ENCODE peak calls at places on chromosomes 6 and 20, in five cellular contexts. One of them, this sample, is unnamed.

GRCh38 chr6:9482030-9482731 is 932.7 kb downstream of the TFAP2A start:
- DNase-seq in IMR-90: peak; percentile 96
- DNase-seq in neural progenitor cell: no peak
- DNase-seq in Karpas-422: no peak
- DNase-seq in mammary epithelial cell: peak; percentile 90
- DNase-seq in this sample: peak; percentile 80

GRCh38 chr6:14046476-14047068 is 71.0 kb upstream of the CD83 start:
- DNase-seq in neural progenitor cell: peak; percentile 68
- DNase-seq in Karpas-422: peak; percentile 75
- DNase-seq in mammary epithelial cell: peak; percentile 39
- DNase-seq in IMR-90: peak; percentile 48
- DNase-seq in this sample: peak; percentile 62

GRCh38 chr6:159249752-159250151 is 80.6 kb downstream of the FNDC1 start:
- DNase-seq in mammary epithelial cell: peak; percentile 14
- DNase-seq in neural progenitor cell: no peak
- DNase-seq in Karpas-422: no peak
- DNase-seq in IMR-90: no peak
- DNase-seq in this sample: no peak

GRCh38 chr20:14685179-14685578 is 347.8 kb upstream of the FLRT3 start:
- DNase-seq in neural progenitor cell: no peak
- DNase-seq in mammary epithelial cell: no peak
- DNase-seq in Karpas-422: no peak
- DNase-seq in IMR-90: no peak
- DNase-seq in this sample: no peak

GRCh38 chr6:26195924-26196845 is 109.0 kb downstream of the HFE start:
- DNase-seq in mammary epithelial cell: peak; percentile 27
- DNase-seq in neural progenitor cell: peak; percentile 48
- DNase-seq in Karpas-422: peak; percentile 85
- DNase-seq in IMR-90: peak; percentile 23
- DNase-seq in this sample: no peak

GRCh38 chr20:48284837-48285236 is 499.6 kb upstream of the SULF2 start:
- DNase-seq in IMR-90: peak; percentile 75
- DNase-seq in neural progenitor cell: no peak
- DNase-seq in mammary epithelial cell: peak; percentile 43
- DNase-seq in Karpas-422: no peak
- DNase-seq in this sample: peak; percentile 90

GRCh38 chr6:17968081-17968518 is 19.3 kb downstream of the KIF13A start:
- DNase-seq in Karpas-422: no peak
- DNase-seq in IMR-90: peak; percentile 45
- DNase-seq in neural progenitor cell: no peak
- DNase-seq in mammary epithelial cell: peak; percentile 86
- DNase-seq in this sample: peak; percentile 26

GRCh38 chr20:20425785-20426471 is 58.0 kb downstream of the INSM1 start:
- DNase-seq in mammary epithelial cell: no peak
- DNase-seq in Karpas-422: no peak
- DNase-seq in neural progenitor cell: no peak
- DNase-seq in IMR-90: peak; percentile 23
- DNase-seq in this sample: no peak

GRCh38 chr20:34954905-34955231 is 738 bp downstream of the GSS start:
- DNase-seq in Karpas-422: no peak
- DNase-seq in IMR-90: peak; percentile 42
- DNase-seq in neural progenitor cell: no peak
- DNase-seq in mammary epithelial cell: no peak
- DNase-seq in this sample: peak; percentile 58

GRCh38 chr6:156423829-156424228 is 353.3 kb upstream of the ARID1B start:
- DNase-seq in IMR-90: no peak
- DNase-seq in neural progenitor cell: no peak
- DNase-seq in mammary epithelial cell: no peak
- DNase-seq in Karpas-422: no peak
- DNase-seq in this sample: peak; percentile 44

GRCh38 chr20:62571667-62572344 is 70.5 kb upstream of the SLCO4A1 start:
- DNase-seq in mammary epithelial cell: no peak
- DNase-seq in IMR-90: no peak
- DNase-seq in neural progenitor cell: no peak
- DNase-seq in Karpas-422: peak; percentile 88
- DNase-seq in this sample: peak; percentile 65

GRCh38 chr6:161544801-161545490 is 271.1 kb upstream of the AGPAT4 start:
- DNase-seq in IMR-90: no peak
- DNase-seq in Karpas-422: no peak
- DNase-seq in neural progenitor cell: no peak
- DNase-seq in mammary epithelial cell: no peak
- DNase-seq in this sample: no peak

GRCh38 chr20:4074877-4075455 is 59.6 kb upstream of the RNF24 start:
- DNase-seq in neural progenitor cell: no peak
- DNase-seq in Karpas-422: no peak
- DNase-seq in mammary epithelial cell: no peak
- DNase-seq in IMR-90: no peak
- DNase-seq in this sample: no peak

GRCh38 chr20:4064118-4064962 is 49.0 kb upstream of the RNF24 start:
- DNase-seq in mammary epithelial cell: peak; percentile 79
- DNase-seq in IMR-90: peak; percentile 93
- DNase-seq in neural progenitor cell: peak; percentile 20
- DNase-seq in Karpas-422: no peak
- DNase-seq in this sample: peak; percentile 65

DNA sequence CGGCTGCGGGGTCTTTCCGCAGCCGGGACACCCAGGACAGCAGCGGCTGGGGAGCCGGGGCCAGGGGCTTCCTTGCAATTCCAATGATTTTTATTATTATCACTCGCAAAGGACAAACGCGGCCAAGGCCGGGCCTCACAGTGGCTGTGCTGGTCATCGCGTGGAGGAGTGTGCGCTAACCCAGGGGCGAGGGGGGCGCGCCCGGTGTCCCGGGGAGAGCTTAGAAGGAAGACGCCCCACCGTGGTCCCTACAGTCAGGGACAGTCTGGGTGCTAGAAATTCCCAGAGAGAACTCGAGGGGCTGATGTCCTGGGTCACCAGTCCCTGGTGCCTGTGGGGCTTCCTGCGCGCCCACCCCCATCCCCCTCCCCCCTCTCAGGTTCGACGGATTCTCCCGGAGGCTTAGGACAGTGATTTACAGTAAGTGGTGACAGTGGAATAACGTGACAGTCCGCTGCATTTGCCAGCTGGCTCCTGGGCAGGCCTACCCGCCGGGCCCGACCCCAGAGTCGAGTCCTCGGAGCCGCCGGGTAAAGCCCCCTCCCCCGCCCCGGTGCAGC is 9.5 kb downstream of the FOXC1 start:
- DNase-seq in Karpas-422: no peak
- DNase-seq in mammary epithelial cell: no peak
- DNase-seq in IMR-90: no peak
- DNase-seq in neural progenitor cell: no peak
- DNase-seq in this sample: no peak
- H3K4me3 ChIP-seq in Karpas-422: no peak overlapping the region
- H3K4me3 ChIP-seq in mammary epithelial cell: no peak overlapping the region
- H3K4me3 ChIP-seq in IMR-90: no peak overlapping the region
- H3K4me3 ChIP-seq in neural progenitor cell: peak overlapping the region; percentile 34
- H3K4me3 ChIP-seq in this sample: no peak overlapping the region

GRCh38 chr20:36155629-36155971 is 1.1 kb downstream of the EPB41L1 start:
- DNase-seq in neural progenitor cell: no peak
- DNase-seq in mammary epithelial cell: no peak
- DNase-seq in Karpas-422: no peak
- DNase-seq in IMR-90: no peak
- DNase-seq in this sample: no peak
- H3K9ac ChIP-seq in neural progenitor cell: no peak overlapping the region
- H3K9ac ChIP-seq in mammary epithelial cell: no peak overlapping the region
- H3K9ac ChIP-seq in Karpas-422: no peak overlapping the region
- H3K9ac ChIP-seq in IMR-90: peak overlapping the region; percentile 55
- H3K9ac ChIP-seq in this sample: no peak overlapping the region

GRCh38 chr6:1603708-1604346 is 5.9 kb upstream of the FOXC1 start:
- DNase-seq in Karpas-422: no peak
- DNase-seq in mammary epithelial cell: no peak
- DNase-seq in IMR-90: no peak
- DNase-seq in neural progenitor cell: peak; percentile 85
- DNase-seq in this sample: no peak

GRCh38 chr6:1604347-1604990 is 5.2 kb upstream of the FOXC1 start:
- DNase-seq in mammary epithelial cell: peak; percentile 48
- DNase-seq in IMR-90: peak; percentile 36
- DNase-seq in neural progenitor cell: peak; percentile 94
- DNase-seq in Karpas-422: peak; percentile 79
- DNase-seq in this sample: peak; percentile 77

GRCh38 chr6:1605822-1606532 is 3.7 kb upstream of the FOXC1 start:
- DNase-seq in Karpas-422: peak; percentile 59
- DNase-seq in neural progenitor cell: peak; percentile 56
- DNase-seq in mammary epithelial cell: no peak
- DNase-seq in IMR-90: no peak
- DNase-seq in this sample: no peak

GRCh38 chr6:1606533-1607235 is 3.0 kb upstream of the FOXC1 start:
- DNase-seq in neural progenitor cell: peak; percentile 72
- DNase-seq in IMR-90: no peak
- DNase-seq in Karpas-422: no peak
- DNase-seq in mammary epithelial cell: no peak
- DNase-seq in this sample: peak; percentile 85

DNA sequence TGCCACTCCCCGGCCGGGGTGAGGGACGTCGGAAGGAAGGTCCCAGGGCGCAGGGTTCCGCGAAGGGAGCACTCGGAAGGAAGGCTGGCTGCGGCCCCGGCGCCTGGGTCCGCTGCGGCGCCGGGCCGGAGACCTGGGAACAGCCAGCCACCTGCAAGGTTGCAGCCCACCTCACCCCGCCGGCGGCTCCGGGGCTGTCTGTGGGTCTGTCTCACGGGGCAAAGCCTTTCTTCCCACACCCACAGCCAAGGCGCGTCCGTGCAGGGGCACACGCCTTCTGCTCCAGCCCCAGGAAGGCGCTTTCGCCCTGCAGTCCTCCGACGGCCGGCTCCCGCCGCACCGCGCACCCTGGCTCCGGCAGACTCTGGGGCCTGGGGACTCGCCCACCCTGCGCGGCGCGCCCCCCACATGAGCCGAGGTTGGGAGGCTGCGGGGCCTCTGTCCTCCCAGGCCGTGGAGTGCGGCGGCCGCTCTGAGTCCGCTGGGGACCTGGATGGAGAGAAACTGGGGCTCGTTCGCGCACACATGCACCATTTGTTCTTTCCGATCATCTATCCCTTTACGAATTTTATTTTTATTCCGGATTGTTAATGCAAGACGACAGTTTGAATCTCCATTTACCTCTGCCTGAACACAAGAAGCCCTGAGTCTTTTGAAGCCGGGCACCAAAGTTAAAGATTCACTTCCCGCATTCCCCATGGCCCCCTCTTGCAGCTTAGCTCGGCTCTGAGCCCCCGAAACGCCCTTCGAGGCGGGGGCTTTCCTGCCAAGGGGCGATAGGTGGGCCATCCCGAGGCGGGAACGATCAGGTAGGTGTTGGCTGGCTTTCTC is 4.5 kb upstream of the FOXC1 start:
- DNase-seq in mammary epithelial cell: no peak
- DNase-seq in IMR-90: no peak
- DNase-seq in Karpas-422: no peak
- DNase-seq in neural progenitor cell: peak; percentile 43
- DNase-seq in this sample: no peak
- H3K4me3 ChIP-seq in mammary epithelial cell: peak overlapping the region; percentile 54
- H3K4me3 ChIP-seq in IMR-90: no peak overlapping the region
- H3K4me3 ChIP-seq in Karpas-422: no peak overlapping the region
- H3K4me3 ChIP-seq in neural progenitor cell: peak overlapping the region; percentile 49
- H3K4me3 ChIP-seq in this sample: no peak overlapping the region

DNA sequence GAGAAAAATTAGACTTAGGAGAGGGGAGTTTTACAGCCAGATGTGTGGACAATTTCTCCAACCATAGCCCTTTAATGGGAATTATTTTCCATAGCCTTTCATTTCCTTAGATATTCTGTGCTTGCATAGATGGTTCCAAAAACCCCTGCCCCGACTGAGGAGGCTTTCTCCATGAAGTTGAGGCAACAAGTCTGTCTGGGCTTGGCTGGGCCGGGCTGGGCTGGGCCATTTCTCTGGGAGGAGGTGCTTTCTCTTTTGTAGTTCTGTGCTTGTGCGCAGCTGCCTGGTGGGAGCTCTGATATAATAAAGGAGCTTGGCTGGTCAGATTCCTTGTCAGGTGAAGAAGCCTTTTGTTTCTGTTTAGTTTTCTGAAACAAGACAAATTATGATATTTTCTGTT is 71.4 kb downstream of the SOBP start:
- DNase-seq in Karpas-422: no peak
- DNase-seq in mammary epithelial cell: no peak
- DNase-seq in neural progenitor cell: peak; percentile 58
- DNase-seq in IMR-90: no peak
- DNase-seq in this sample: no peak
- H3K9ac ChIP-seq in Karpas-422: no peak overlapping the region
- H3K9ac ChIP-seq in mammary epithelial cell: no peak overlapping the region
- H3K9ac ChIP-seq in neural progenitor cell: no peak overlapping the region
- H3K9ac ChIP-seq in IMR-90: no peak overlapping the region
- H3K9ac ChIP-seq in this sample: no peak overlapping the region

GRCh38 chr6:3757241-3757641 is 5.7 kb upstream of the PXDC1 start:
- DNase-seq in mammary epithelial cell: no peak
- DNase-seq in IMR-90: no peak
- DNase-seq in neural progenitor cell: no peak
- DNase-seq in Karpas-422: no peak
- DNase-seq in this sample: no peak

GRCh38 chr6:3753228-3753795 is 1.8 kb upstream of the PXDC1 start:
- DNase-seq in mammary epithelial cell: no peak
- DNase-seq in IMR-90: no peak
- DNase-seq in neural progenitor cell: no peak
- DNase-seq in Karpas-422: no peak
- DNase-seq in this sample: no peak

GRCh38 chr6:3758842-3759144 is 7.3 kb upstream of the PXDC1 start:
- DNase-seq in mammary epithelial cell: no peak
- DNase-seq in IMR-90: no peak
- DNase-seq in neural progenitor cell: no peak
- DNase-seq in Karpas-422: no peak
- DNase-seq in this sample: no peak

GRCh38 chr6:3756516-3757010 is 5.0 kb upstream of the PXDC1 start:
- DNase-seq in IMR-90: no peak
- DNase-seq in mammary epithelial cell: no peak
- DNase-seq in Karpas-422: no peak
- DNase-seq in neural progenitor cell: no peak
- DNase-seq in this sample: no peak

GRCh38 chr6:3755637-3756515 is 4.4 kb upstream of the PXDC1 start:
- DNase-seq in IMR-90: no peak
- DNase-seq in neural progenitor cell: peak; percentile 36
- DNase-seq in Karpas-422: no peak
- DNase-seq in mammary epithelial cell: no peak
- DNase-seq in this sample: peak; percentile 78
- H3K4me3 ChIP-seq in IMR-90: no peak overlapping the region
- H3K4me3 ChIP-seq in neural progenitor cell: no peak overlapping the region
- H3K4me3 ChIP-seq in Karpas-422: no peak overlapping the region
- H3K4me3 ChIP-seq in mammary epithelial cell: no peak overlapping the region
- H3K4me3 ChIP-seq in this sample: no peak overlapping the region

GRCh38 chr6:27288136-27289044 is 23.7 kb downstream of the POM121L2 start:
- DNase-seq in IMR-90: no peak
- DNase-seq in mammary epithelial cell: no peak
- DNase-seq in Karpas-422: no peak
- DNase-seq in neural progenitor cell: peak; percentile 56
- DNase-seq in this sample: peak; percentile 67
- H3K9ac ChIP-seq in IMR-90: no peak overlapping the region
- H3K9ac ChIP-seq in mammary epithelial cell: peak overlapping the region; percentile 44
- H3K9ac ChIP-seq in Karpas-422: no peak overlapping the region
- H3K9ac ChIP-seq in neural progenitor cell: no peak overlapping the region
- H3K9ac ChIP-seq in this sample: peak overlapping the region; percentile 64

This sample was measured in mesendoderm.